ENCODE peak calls at places on chromosomes 13 and 19, in seven cellular contexts. A is mammary epithelial cell; N is MCF 10A; H is CD4-positive, alpha-beta T cell; T is Caco-2; Y is astrocyte of the spinal cord; M is fibroblast of lung. J is an unnamed sample.

GRCh38 chr19:58460039-58460438 is 6.8 kb upstream of the ZNF324 start:
- DNase-seq in A (peak), N (peak), H (no peak), T (no peak), Y (no peak), M (no peak), J (peak)

GRCh38 chr13:112928958-112929777 is 39.8 kb upstream of the MCF2L start:
- DNase-seq in A (no peak), N (peak), H (no peak), T (peak), Y (peak), M (peak), J (no peak)

GRCh38 chr13:44142911-44143665 is 230.5 kb upstream of the SERP2 start:
- DNase-seq in A (peak), N (peak), H (no peak), T (peak), Y (peak), M (peak), J (peak)

GRCh38 chr19:28290963-28291657 is 921.8 kb downstream of the UQCRFS1 start:
- DNase-seq in A (no peak), N (no peak), H (no peak), T (no peak), Y (no peak), M (no peak), J (no peak)

GRCh38 chr19:55418185-55418584 is 10.6 kb upstream of the UBE2S start:
- DNase-seq in A (peak), N (peak), H (peak), T (peak), Y (peak), M (peak), J (peak)

GRCh38 chr13:95113601-95114000 is 187.7 kb downstream of the ABCC4 start:
- DNase-seq in A (no peak), N (no peak), H (no peak), T (no peak), Y (no peak), M (no peak), J (no peak)

GRCh38 chr13:111474136-111475002 is 153.9 kb downstream of the TEX29 start:
- DNase-seq in A (peak), N (peak), H (no peak), T (no peak), Y (peak), M (peak), J (peak)

GRCh38 chr13:48828962-48829405 is 146.7 kb upstream of the FNDC3A start:
- DNase-seq in A (peak), N (peak), H (no peak), T (no peak), Y (no peak), M (peak), J (peak)

GRCh38 chr13:47454986-47455385 is 546.1 kb downstream of the SUCLA2 start:
- DNase-seq in A (no peak), N (peak), H (no peak), T (no peak), Y (no peak), M (peak), J (no peak)

DNA sequence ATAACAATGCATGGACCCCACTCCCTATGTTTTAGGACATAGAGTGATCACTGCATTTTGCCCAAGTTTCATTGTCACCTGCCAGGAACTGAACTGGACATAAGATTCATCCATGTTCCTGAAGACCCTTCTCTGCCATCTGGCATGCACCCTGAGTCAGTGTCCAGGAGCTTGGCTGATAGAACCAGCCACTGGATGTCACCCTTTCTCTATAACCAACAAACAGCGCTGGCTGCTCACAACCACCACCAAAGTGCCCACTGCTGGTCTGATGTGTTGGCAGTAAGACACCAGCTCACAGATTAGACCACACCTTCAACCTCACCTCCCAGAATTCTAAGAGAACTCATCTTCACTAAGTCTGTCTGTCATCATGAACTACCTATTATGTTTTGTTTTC is 333.4 kb downstream of the ITGBL1 start:
- DNase-seq in A (peak), N (peak), H (no peak), T (peak), Y (peak), M (peak), J (peak)
- TF ChIP-seq CTCF in A (peak), N (peak), H (no peak), T (peak), Y (peak), M (peak), J (peak)

GRCh38 chr19:50257141-50257540 is 53.7 kb downstream of the MYH14 start:
- DNase-seq in A (no peak), N (no peak), H (no peak), T (no peak), Y (no peak), M (no peak), J (no peak)

GRCh38 chr19:50261446-50261970 is 58.1 kb downstream of the MYH14 start:
- DNase-seq in A (no peak), N (no peak), H (no peak), T (no peak), Y (no peak), M (no peak), J (no peak)

GRCh38 chr19:50255115-50255514 is 51.7 kb downstream of the MYH14 start:
- DNase-seq in A (no peak), N (no peak), H (no peak), T (no peak), Y (no peak), M (no peak), J (no peak)

GRCh38 chr19:50263176-50263575 is 59.8 kb downstream of the MYH14 start:
- DNase-seq in A (no peak), N (no peak), H (no peak), T (no peak), Y (no peak), M (no peak), J (no peak)

DNA sequence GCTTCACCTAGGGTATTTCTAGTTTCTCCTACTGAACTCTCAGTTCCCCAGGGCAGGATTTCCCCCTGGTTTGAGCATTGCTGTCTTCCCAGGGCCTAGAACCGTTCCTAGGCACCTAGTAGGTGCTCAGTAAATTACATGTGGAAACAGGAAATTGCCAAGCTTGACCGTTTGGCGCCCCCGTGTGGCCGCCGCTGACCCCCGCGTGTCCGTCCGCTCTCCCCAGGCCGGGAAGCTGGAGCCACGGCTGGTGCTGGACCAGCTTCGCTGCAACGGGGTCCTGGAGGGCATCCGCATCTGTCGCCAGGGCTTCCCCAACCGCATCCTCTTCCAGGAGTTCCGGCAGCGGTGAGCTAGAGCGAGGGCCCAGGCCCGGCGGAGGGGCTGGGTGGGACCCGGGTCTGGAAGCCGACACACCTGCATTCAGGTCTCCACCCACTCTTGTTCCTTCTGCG is 55.5 kb downstream of the MYH14 start:
- DNase-seq in A (no peak), N (no peak), H (no peak), T (no peak), Y (no peak), M (no peak), J (no peak)
- TF ChIP-seq CTCF in A (no peak), N (peak), H (no peak), T (peak), Y (peak), M (peak), J (peak)

GRCh38 chr19:46471778-46472543 is 598 bp upstream of the PNMA8A start:
- DNase-seq in A (no peak), N (no peak), H (no peak), T (no peak), Y (no peak), M (no peak), J (no peak)

GRCh38 chr19:46472592-46472991 is 1.2 kb upstream of the PNMA8A start:
- DNase-seq in A (no peak), N (no peak), H (no peak), T (no peak), Y (no peak), M (no peak), J (no peak)

GRCh38 chr19:46470376-46470775 is 987 bp downstream of the PNMA8A start:
- DNase-seq in A (no peak), N (no peak), H (no peak), T (no peak), Y (no peak), M (no peak), J (no peak)

GRCh38 chr19:46469541-46470185 is 1.7 kb downstream of the PNMA8A start:
- DNase-seq in A (no peak), N (no peak), H (no peak), T (no peak), Y (no peak), M (no peak), J (no peak)

GRCh38 chr19:46471116-46471733 is at the start of gene PNMA8A:
- DNase-seq in A (no peak), N (peak), H (no peak), T (no peak), Y (peak), M (peak), J (peak)
- TF ChIP-seq CTCF in A (no peak), N (no peak), H (no peak), T (no peak), Y (peak), M (no peak), J (no peak)

DNA sequence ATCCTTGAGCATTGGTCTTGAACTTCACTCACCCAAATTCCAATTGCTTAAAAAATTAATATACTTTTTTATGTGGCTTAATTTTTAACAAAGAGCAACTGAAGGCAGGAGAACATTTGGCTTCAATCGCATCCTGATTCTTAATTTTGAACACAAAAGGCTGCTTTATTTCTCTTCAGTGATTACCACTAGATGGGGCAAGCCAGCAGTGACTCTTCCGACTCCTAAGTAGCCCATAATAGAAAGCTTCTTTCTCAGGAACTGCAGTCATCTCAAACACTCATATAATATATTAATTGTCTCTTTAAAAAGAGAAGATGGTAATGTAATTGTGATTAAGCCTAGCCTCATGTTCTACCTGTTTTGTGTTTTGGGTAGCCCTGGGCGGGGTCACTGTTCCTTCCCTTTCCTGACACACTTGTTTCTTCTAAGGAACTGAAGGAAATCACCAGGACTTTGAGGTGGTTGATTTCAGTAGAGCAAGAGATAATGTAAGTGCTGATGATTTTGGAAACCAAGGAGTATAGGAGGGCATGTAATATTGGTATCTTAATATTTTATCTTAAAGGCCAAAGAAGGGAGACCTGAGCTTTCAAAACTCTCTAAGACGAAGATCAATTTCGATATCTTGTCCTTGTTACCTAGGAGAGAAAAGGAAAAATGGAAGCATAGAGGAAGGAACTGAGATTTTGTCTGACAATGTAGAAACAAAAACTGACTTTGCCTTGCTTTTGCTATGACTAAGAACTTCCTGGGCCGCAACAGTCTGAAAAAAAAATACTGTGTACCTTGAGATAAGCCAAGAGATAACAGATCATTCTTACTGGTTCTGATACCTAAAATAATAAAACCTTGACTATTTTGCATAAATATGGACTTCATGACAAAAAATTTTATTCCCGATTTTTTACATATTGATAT is 73.1 kb downstream of the TNFSF13B start:
- DNase-seq in A (peak), N (peak), H (peak), T (no peak), Y (peak), M (peak), J (peak)
- TF ChIP-seq CTCF in A (peak), N (peak), H (peak), T (peak), Y (peak), M (peak), J (peak)

GRCh38 chr19:12759686-12760085 is 8.1 kb downstream of the BEST2 start:
- DNase-seq in A (no peak), N (no peak), H (no peak), T (no peak), Y (no peak), M (no peak), J (no peak)
- TF ChIP-seq CTCF in A (no peak), N (no peak), H (no peak), T (no peak), Y (no peak), M (no peak), J (no peak)

GRCh38 chr19:41933693-41934426 is 5.6 kb upstream of the ERFL start:
- DNase-seq in A (no peak), N (no peak), H (no peak), T (no peak), Y (no peak), M (no peak), J (no peak)
- TF ChIP-seq CTCF in A (no peak), N (no peak), H (no peak), T (no peak), Y (no peak), M (no peak), J (no peak)

J was measured in RWPE1.